ENCODE peak calls at places on chromosome X, in five cellular contexts. Z is tibial nerve; P is Panc1; A is A172; E is stimulated activated CD4-positive, alpha-beta T cell treated with anti-CD3 and anti-CD28 coated beads, Interleukin-4, amount 100 ng/mL, for 24 hours. Q is an unnamed sample.

GRCh38 chrX:149819371-149819770 is 37.6 kb downstream of the MAGEA9 start:
- DNase-seq in A (no peak), Z (no peak), P (no peak), E (no peak), Q (no peak)

GRCh38 chrX:123698979-123699378 is 33.9 kb downstream of the THOC2 start:
- DNase-seq in A (no peak), E (no peak), Z (no peak), P (no peak), Q (no peak)

GRCh38 chrX:85836868-85837267 is 210.5 kb downstream of the CHM start:
- DNase-seq in E (no peak), P (no peak), A (no peak), Z (no peak), Q (no peak)

GRCh38 chrX:40207626-40208025 is 109.9 kb upstream of the BCOR start:
- DNase-seq in E (peak; percentile 14), Z (no peak), A (peak; percentile 71), P (no peak), Q (peak; percentile 2)

GRCh38 chrX:1468250-1468772 is 15.6 kb upstream of the ASMTL start:
- DNase-seq in E (peak; percentile 81), Z (no peak), A (peak; percentile 95), P (no peak), Q (peak; percentile 69)

GRCh38 chrX:83446355-83446754 is 61.7 kb upstream of the POU3F4 start:
- DNase-seq in A (no peak), E (no peak), Z (no peak), P (no peak), Q (no peak)

GRCh38 chrX:47900833-47901232 is 64.1 kb downstream of the ZNF81 start:
- DNase-seq in Z (no peak), E (no peak), P (no peak), A (no peak), Q (no peak)

GRCh38 chrX:15299945-15300851 is 15.2 kb downstream of the ASB11 start:
- DNase-seq in E (no peak), P (no peak), A (peak; percentile 15), Z (no peak), Q (peak; percentile 9)

GRCh38 chrX:6053126-6053625 is 175.5 kb downstream of the NLGN4X start:
- DNase-seq in Z (no peak), A (no peak), E (no peak), P (no peak), Q (no peak)

GRCh38 chrX:79130857-79131256 is 13.6 kb upstream of the GPR174 start:
- DNase-seq in Z (no peak), E (no peak), P (no peak), A (no peak), Q (no peak)